ENCODE peak calls at places on chromosomes 3 and 15, in five cellular contexts. D is IMR-90, O is cardiac fibroblast, H is astrocyte of the spinal cord, T is BE2C. B is an unnamed sample.

GRCh38 chr3:29410200-29410599 is 129.3 kb downstream of the RBMS3 start:
- DNase-seq in D (no peak), O (no peak), H (no peak), T (no peak), B (no peak)

GRCh38 chr15:38864827-38865604 is 300.4 kb upstream of the RASGRP1 start:
- DNase-seq in D (peak; percentile 83), O (peak; percentile 92), H (peak; percentile 94), T (no peak), B (peak; percentile 39)

GRCh38 chr3:126542340-126543241 is 16.1 kb downstream of the C3orf22 start:
- DNase-seq in D (no peak), O (no peak), H (no peak), T (no peak), B (no peak)

GRCh38 chr3:30688776-30689175 is 82.4 kb downstream of the TGFBR2 start:
- DNase-seq in D (peak; percentile 75), O (peak; percentile 64), H (no peak), T (no peak), B (peak; percentile 35)

GRCh38 chr3:36697397-36698001 is 66.9 kb downstream of the DCLK3 start:
- DNase-seq in D (no peak), O (no peak), H (no peak), T (peak; percentile 59), B (no peak)

GRCh38 chr3:170689218-170689874 is 103.5 kb upstream of the SLC7A14 start:
- DNase-seq in D (peak; percentile 88), O (peak; percentile 95), H (peak; percentile 67), T (no peak), B (peak; percentile 92)

GRCh38 chr3:84444726-84445521 is 513.9 kb upstream of the CADM2 start:
- DNase-seq in D (no peak), O (no peak), H (no peak), T (no peak), B (no peak)

GRCh38 chr15:63877713-63878271 is 44.0 kb upstream of the HERC1 start:
- DNase-seq in D (no peak), O (no peak), H (no peak), T (no peak), B (no peak)

GRCh38 chr15:99704444-99704838 is 28.8 kb downstream of the LYSMD4 start:
- DNase-seq in D (peak; percentile 90), O (peak; percentile 95), H (peak; percentile 91), T (peak; percentile 45), B (peak; percentile 84)

GRCh38 chr15:60973637-60974415 is 255.3 kb downstream of the RORA start:
- DNase-seq in D (peak; percentile 87), O (peak; percentile 79), H (peak; percentile 61), T (no peak), B (peak; percentile 58)

GRCh38 chr3:40574661-40575060 is 49.9 kb downstream of the ZNF621 start:
- DNase-seq in D (no peak), O (no peak), H (peak; percentile 89), T (no peak), B (no peak)

GRCh38 chr15:89575656-89576416 is 567 bp downstream of the TICRR start:
- DNase-seq in D (peak; percentile 4), O (peak; percentile 32), H (peak; percentile 6), T (peak; percentile 31), B (no peak)

GRCh38 chr15:78007965-78008886 is 69.3 kb downstream of the TBC1D2B start:
- DNase-seq in D (peak; percentile 87), O (peak; percentile 81), H (peak; percentile 77), T (no peak), B (peak; percentile 82)

GRCh38 chr15:93209690-93210425 is 120.8 kb upstream of the RGMA start:
- DNase-seq in D (no peak), O (no peak), H (no peak), T (no peak), B (no peak)

GRCh38 chr3:61535826-61536225 is 25.5 kb upstream of the PTPRG start:
- DNase-seq in D (no peak), O (no peak), H (no peak), T (no peak), B (no peak)

GRCh38 chr3:141486416-141486734 is 452 bp upstream of the RASA2 start:
- DNase-seq in D (peak; percentile 72), O (peak; percentile 84), H (peak; percentile 72), T (no peak), B (peak; percentile 77)

GRCh38 chr15:58454950-58455401 is 23.2 kb downstream of the LIPC start:
- DNase-seq in D (no peak), O (peak; percentile 59), H (no peak), T (no peak), B (no peak)

GRCh38 chr3:76527773-76528172 is 512.1 kb upstream of the ROBO2 start:
- DNase-seq in D (no peak), O (no peak), H (no peak), T (no peak), B (no peak)

GRCh38 chr15:63465104-63465503 is 39.3 kb upstream of the USP3 start:
- DNase-seq in D (peak; percentile 69), O (peak; percentile 33), H (peak; percentile 52), T (no peak), B (no peak)

GRCh38 chr15:23566070-23567050 is 886 bp downstream of the MKRN3 start:
- DNase-seq in D (no peak), O (no peak), H (peak; percentile 35), T (no peak), B (no peak)

GRCh38 chr3:42807929-42808328 is 1.3 kb upstream of the ACKR2 start:
- DNase-seq in D (no peak), O (no peak), H (no peak), T (no peak), B (no peak)

GRCh38 chr3:139292933-139293664 is 50.7 kb upstream of the MRPS22 start:
- DNase-seq in D (peak; percentile 69), O (no peak), H (no peak), T (no peak), B (no peak)

DNA sequence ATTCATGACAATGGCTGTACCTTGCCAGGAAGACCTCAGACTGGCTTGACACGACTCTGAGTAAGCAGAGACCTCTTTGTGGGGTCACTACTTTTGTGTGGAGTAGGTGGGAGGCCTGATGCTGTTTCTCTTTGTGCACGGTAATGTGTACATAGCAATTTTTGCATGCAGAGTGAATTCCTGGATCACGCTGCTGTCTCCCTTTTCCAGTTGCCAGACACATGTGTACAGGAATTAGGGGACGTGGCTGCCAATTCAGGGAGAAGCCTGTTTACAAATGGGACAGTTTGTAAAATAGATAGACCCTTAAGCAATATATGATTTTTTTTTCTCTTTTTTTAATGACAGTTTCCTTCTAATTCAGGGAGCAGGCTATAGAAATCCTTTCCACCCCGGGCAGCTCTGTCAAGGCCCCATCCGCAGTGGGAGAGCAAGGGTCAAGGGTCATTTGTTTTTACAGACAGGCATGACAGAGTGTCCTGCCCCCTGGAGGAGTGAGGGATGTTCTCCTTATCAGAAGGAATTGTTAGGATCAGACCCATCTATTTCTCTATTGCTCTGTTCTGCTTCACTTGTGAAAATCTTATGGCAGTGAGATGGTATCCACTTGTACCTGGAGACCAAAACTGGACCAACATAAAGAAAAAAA is 4.7 kb downstream of the CACNA1D start:
- DNase-seq in D (no peak), O (no peak), H (no peak), T (no peak), B (no peak)
- TF ChIP-seq CTCF in D (no peak), O (no peak), H (no peak), T (no peak), B (peak; percentile 9)

DNA sequence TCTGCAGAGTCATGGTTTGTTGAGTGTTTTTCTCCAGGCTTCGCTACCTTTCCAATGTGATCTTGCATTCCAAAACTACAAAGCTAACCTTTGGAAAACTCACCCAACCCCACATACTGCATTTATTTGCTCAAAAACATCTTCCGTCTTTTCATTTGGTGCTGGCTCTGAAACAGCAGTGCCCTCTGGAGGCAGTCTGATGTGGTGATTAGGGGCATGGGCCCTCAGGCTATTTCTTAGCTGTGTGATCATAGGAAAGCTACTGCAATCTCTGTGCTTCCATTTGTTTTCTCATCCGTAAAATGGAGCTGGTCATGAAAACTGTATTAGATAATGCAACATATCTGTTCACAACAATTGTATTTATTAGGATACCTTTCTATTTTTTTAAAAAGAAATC is 47.0 kb downstream of the MTHFS start:
- DNase-seq in D (peak; percentile 52), O (peak; percentile 67), H (peak; percentile 50), T (peak; percentile 64), B (peak; percentile 55)
- TF ChIP-seq CTCF in D (peak; percentile 79), O (peak; percentile 80), H (peak; percentile 86), T (peak; percentile 83), B (peak; percentile 84)

GRCh38 chr15:68829068-68829467 is 8.4 kb upstream of the ANP32A start:
- DNase-seq in D (no peak), O (peak; percentile 33), H (no peak), T (no peak), B (no peak)
- TF ChIP-seq CTCF in D (peak; percentile 28), O (peak; percentile 46), H (peak; percentile 53), T (peak; percentile 60), B (peak; percentile 47)

GRCh38 chr15:68272797-68273271 is 4.7 kb upstream of the FEM1B start:
- DNase-seq in D (peak; percentile 86), O (peak; percentile 89), H (no peak), T (no peak), B (peak; percentile 92)
- TF ChIP-seq CTCF in D (no peak), O (no peak), H (no peak), T (no peak), B (no peak)

GRCh38 chr3:18424213-18424861 is 802 bp downstream of the SATB1 start:
- DNase-seq in D (no peak), O (no peak), H (no peak), T (no peak), B (no peak)
- TF ChIP-seq CTCF in D (no peak), O (no peak), H (no peak), T (no peak), B (no peak)

GRCh38 chr3:64717411-64717810 is 29.6 kb upstream of the ADAMTS9 start:
- DNase-seq in D (no peak), O (no peak), H (no peak), T (no peak), B (no peak)

GRCh38 chr3:64716110-64716509 is 28.3 kb upstream of the ADAMTS9 start:
- DNase-seq in D (peak; percentile 2), O (no peak), H (peak; percentile 22), T (no peak), B (no peak)

GRCh38 chr3:64715211-64715982 is 27.6 kb upstream of the ADAMTS9 start:
- DNase-seq in D (no peak), O (no peak), H (no peak), T (no peak), B (no peak)

DNA sequence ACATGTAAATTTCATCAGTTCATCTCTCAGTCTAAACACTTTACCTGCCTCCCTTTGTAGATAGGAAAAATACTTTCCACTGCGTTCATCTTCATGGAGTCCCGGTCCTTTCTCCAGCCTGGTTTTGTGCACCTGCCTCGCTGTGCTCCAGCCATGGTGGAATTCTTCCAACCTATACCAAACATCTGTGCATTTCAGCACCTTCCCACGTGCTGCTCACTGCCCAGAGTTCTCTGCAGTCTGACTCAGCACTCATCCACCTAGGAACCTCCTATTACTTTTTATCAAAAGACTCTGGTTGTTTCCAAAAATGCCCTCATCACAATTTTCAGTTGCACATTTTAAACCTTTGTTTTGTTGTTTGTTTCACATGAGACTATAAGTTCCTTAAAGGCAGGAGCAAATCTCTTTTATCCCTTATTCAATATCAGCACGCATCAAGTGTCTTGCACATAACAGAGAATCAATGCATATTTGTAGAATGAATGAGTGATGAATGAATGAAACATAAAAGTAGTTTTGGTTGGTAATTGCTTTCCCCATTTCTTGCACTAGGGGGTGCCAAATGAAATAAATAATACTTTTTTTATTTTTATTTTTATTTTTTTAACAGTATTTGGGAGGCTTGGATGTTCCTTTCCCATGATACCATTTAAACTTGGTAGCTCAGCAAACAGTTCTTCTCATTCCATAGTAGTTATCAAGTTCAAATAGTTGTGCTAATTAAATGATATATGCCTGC is 30.2 kb upstream of the ADAMTS9 start:
- DNase-seq in D (no peak), O (peak; percentile 26), H (no peak), T (no peak), B (no peak)
- TF ChIP-seq CTCF in D (peak; percentile 48), O (peak; percentile 39), H (peak; percentile 43), T (peak; percentile 50), B (peak; percentile 76)

B was measured in HFFc6.